ENCODE peak calls at places on chromosomes 12 and 14, in four cellular contexts. L is CD4-positive, alpha-beta T cell; R is adipocyte; S is CD8-positive, alpha-beta memory T cell. N is an unnamed sample. For H3K9me3, the result is how much of the 10 kb centered on the place peaks cover.

GRCh38 chr14:21098134-21098891 is at the start of gene ZNF219:
- DNase-seq in R (peak), S (peak), L (no peak), N (no peak)

GRCh38 chr14:65949711-65950516 is 536.3 kb upstream of the CCDC196 start:
- DNase-seq in L (no peak), S (no peak), R (peak), N (no peak)

GRCh38 chr12:3195859-3196483 is 118.8 kb downstream of the TSPAN9 start:
- DNase-seq in R (no peak), S (no peak), L (no peak), N (no peak)

GRCh38 chr14:81095539-81095938 is 125.2 kb downstream of the GTF2A1 start:
- DNase-seq in S (no peak), L (no peak), R (no peak), N (no peak)

GRCh38 chr14:101328412-101329149 is 232.7 kb upstream of the DIO3 start:
- DNase-seq in L (no peak), S (no peak), R (no peak), N (no peak)

GRCh38 chr12:16482726-16483125 is 123.2 kb downstream of the LMO3 start:
- DNase-seq in R (no peak), L (no peak), S (no peak), N (no peak)

GRCh38 chr12:57101892-57102695 is 9.1 kb downstream of the STAT6 start:
- DNase-seq in L (no peak), S (no peak), R (no peak), N (no peak)

GRCh38 chr14:102525213-102526143 is 15.9 kb upstream of the ANKRD9 start:
- DNase-seq in L (no peak), R (peak), S (peak), N (no peak)

GRCh38 chr12:92436847-92437246 is 265.9 kb upstream of the PLEKHG7 start:
- DNase-seq in R (no peak), L (no peak), S (no peak), N (no peak)

GRCh38 chr12:10243803-10244520 is 31.3 kb downstream of the GABARAPL1 start:
- DNase-seq in L (no peak), R (no peak), S (peak), N (no peak)

GRCh38 chr14:51093371-51094281 is 1.3 kb downstream of the TRIM9 start:
- DNase-seq in R (no peak), S (no peak), L (peak), N (peak)

GRCh38 chr14:96121660-96122395 is 82.7 kb downstream of the C14orf132 start:
- DNase-seq in S (no peak), R (peak), L (no peak), N (no peak)

GRCh38 chr14:102221026-102221425 is 81.3 kb downstream of the WDR20 start:
- DNase-seq in L (no peak), S (no peak), R (no peak), N (no peak)

GRCh38 chr12:51218607-51219161 is 822 bp upstream of the POU6F1 start:
- DNase-seq in S (no peak), R (no peak), L (no peak), N (no peak)

GRCh38 chr14:32818576-32818975 is 120.1 kb upstream of the NPAS3 start:
- DNase-seq in L (no peak), S (no peak), R (no peak), N (no peak)

GRCh38 chr14:97210202-97210601 is 413.0 kb downstream of the VRK1 start:
- DNase-seq in S (no peak), R (no peak), L (no peak), N (no peak)

GRCh38 chr12:69484428-69484827 is 14.2 kb downstream of the FRS2 start:
- DNase-seq in R (no peak), S (no peak), L (no peak), N (no peak)

GRCh38 chr12:24172773-24173447 is 223.4 kb upstream of the SOX5 start:
- DNase-seq in L (no peak), R (no peak), S (no peak), N (no peak)

GRCh38 chr14:56534656-56535055 is 44.9 kb upstream of the TMEM260 start:
- DNase-seq in S (no peak), R (no peak), L (no peak), N (no peak)

GRCh38 chr12:77724367-77724957 is 106.2 kb upstream of the NAV3 start:
- DNase-seq in L (no peak), S (no peak), R (peak), N (no peak)

GRCh38 chr12:510071-510825 is 50.5 kb downstream of the B4GALNT3 start:
- DNase-seq in L (no peak), R (no peak), S (no peak), N (no peak)

GRCh38 chr14:105838107-105838506 is 311.7 kb downstream of the TMEM121 start:
- DNase-seq in L (no peak), S (no peak), R (no peak), N (no peak)
- H3K9me3 ChIP-seq in L (under half), S (under half), R (under half), N (under half)

GRCh38 chr14:27315477-27315876 is 717.6 kb upstream of the NOVA1 start:
- DNase-seq in L (no peak), S (no peak), R (no peak), N (no peak)
- H3K9me3 ChIP-seq in L (under half), S (under half), R (under half), N (under half)

GRCh38 chr14:106317593-106317992 is 791.2 kb downstream of the TMEM121 start:
- DNase-seq in R (no peak), S (no peak), L (no peak), N (no peak)

DNA sequence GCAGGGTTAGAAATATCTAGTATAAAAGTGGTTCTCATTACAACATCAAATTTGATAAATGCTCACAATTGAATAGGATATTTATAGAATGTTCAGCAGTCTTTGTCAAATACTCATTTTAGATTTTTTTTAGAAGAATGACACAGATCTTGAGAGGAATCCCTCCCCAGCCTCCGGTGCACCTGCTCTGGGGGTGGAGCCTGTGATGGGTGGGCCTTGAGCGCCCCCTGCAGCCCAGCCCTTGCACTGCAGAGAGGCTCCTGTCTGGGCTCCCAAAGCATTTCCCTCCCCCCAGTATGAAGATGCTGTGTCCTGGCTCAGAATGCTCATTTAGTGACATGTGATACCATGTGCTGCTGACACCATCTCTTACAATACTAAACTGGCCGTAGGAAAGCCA is 792.3 kb downstream of the TMEM121 start:
- DNase-seq in R (no peak), L (peak), S (peak), N (peak)
- H3K9me3 ChIP-seq in R (under half), L (under half), S (under half), N (under half)

GRCh38 chr14:78207414-78207813 is 37.2 kb downstream of the NRXN3 start:
- DNase-seq in L (no peak), S (no peak), R (no peak), N (no peak)

GRCh38 chr14:78197088-78197487 is 26.9 kb downstream of the NRXN3 start:
- DNase-seq in L (no peak), S (no peak), R (no peak), N (no peak)

GRCh38 chr14:78202976-78203375 is 32.8 kb downstream of the NRXN3 start:
- DNase-seq in S (no peak), R (no peak), L (no peak), N (no peak)

GRCh38 chr14:78196323-78196722 is 26.1 kb downstream of the NRXN3 start:
- DNase-seq in L (no peak), R (no peak), S (no peak), N (no peak)

GRCh38 chr14:78202178-78202577 is 32.0 kb downstream of the NRXN3 start:
- DNase-seq in S (no peak), L (no peak), R (no peak), N (no peak)
- H3K9me3 ChIP-seq in S (under half), L (under half), R (under half), N (under half)

N was measured in T-helper 17 cell.